ENCODE peak calls at places on chromosomes 12 and 14, in six cellular contexts. D is heart left ventricle, V is lower lobe of right lung, Z is thoracic aorta, N is mesendoderm, I is A549. U is an unnamed sample.
A peak's percentile ranks its signal among the peaks of the same experiment; 100 is the strongest.

GRCh38 chr12:1481919-1482318 is 112.5 kb downstream of the FBXL14 start:
- DNase-seq in D (no peak), V (no peak), Z (no peak), N (no peak), I (no peak), U (no peak)

GRCh38 chr14:31090872-31091764 is 64.9 kb upstream of the STRN3 start:
- DNase-seq in D (no peak), V (no peak), Z (peak; percentile 31), N (no peak), I (peak; percentile 9), U (no peak)

GRCh38 chr12:65122661-65123060 is 1.6 kb upstream of the WIF1 start:
- DNase-seq in D (no peak), V (no peak), Z (no peak), N (no peak), I (no peak), U (no peak)

GRCh38 chr14:78319826-78320635 is 149.9 kb downstream of the NRXN3 start:
- DNase-seq in D (no peak), V (no peak), Z (no peak), N (peak; percentile 68), I (no peak), U (no peak)

GRCh38 chr14:67541448-67542387 is 8.6 kb downstream of the PLEKHH1 start:
- DNase-seq in D (no peak), V (no peak), Z (no peak), N (peak; percentile 83), I (no peak), U (no peak)

GRCh38 chr14:67999693-68000384 is 180.3 kb downstream of the RAD51B start:
- DNase-seq in D (no peak), V (no peak), Z (no peak), N (no peak), I (peak; percentile 45), U (no peak)

GRCh38 chr14:92154283-92154942 is 32.6 kb downstream of the CPSF2 start:
- DNase-seq in D (no peak), V (no peak), Z (no peak), N (no peak), I (no peak), U (no peak)

GRCh38 chr14:101075801-101076413 is 172.4 kb upstream of the RTL1 start:
- DNase-seq in D (no peak), V (no peak), Z (no peak), N (no peak), I (no peak), U (peak; percentile 30)

GRCh38 chr12:4449862-4450222 is 4.2 kb upstream of the FGF6 start:
- DNase-seq in D (no peak), V (no peak), Z (no peak), N (no peak), I (no peak), U (no peak)

GRCh38 chr12:32811686-32812392 is 56.1 kb upstream of the YARS2 start:
- DNase-seq in D (no peak), V (no peak), Z (no peak), N (no peak), I (no peak), U (no peak)

GRCh38 chr12:5473076-5473475 is 41.2 kb downstream of the NTF3 start:
- DNase-seq in D (no peak), V (no peak), Z (no peak), N (no peak), I (no peak), U (no peak)

GRCh38 chr12:118981285-118982201 is at the start of gene SRRM4:
- DNase-seq in D (peak; percentile 6), V (peak; percentile 40), Z (no peak), N (peak; percentile 94), I (no peak), U (peak; percentile 60)

GRCh38 chr14:91116913-91117588 is 3.2 kb downstream of the DGLUCY start:
- DNase-seq in D (no peak), V (no peak), Z (no peak), N (peak; percentile 48), I (no peak), U (no peak)

GRCh38 chr14:58637040-58637390 is 747 bp upstream of the DACT1 start:
- DNase-seq in D (no peak), V (no peak), Z (peak; percentile 64), N (no peak), I (no peak), U (no peak)

GRCh38 chr12:754238-754816 is 1.9 kb downstream of the WNK1 start:
- DNase-seq in D (no peak), V (no peak), Z (no peak), N (no peak), I (no peak), U (no peak)

GRCh38 chr12:116126610-116127009 is 150.9 kb downstream of the MED13L start:
- DNase-seq in D (no peak), V (no peak), Z (no peak), N (no peak), I (no peak), U (no peak)

GRCh38 chr12:111368291-111368683 is 608 bp downstream of the PHETA1 start:
- DNase-seq in D (peak; percentile 26), V (no peak), Z (no peak), N (no peak), I (peak; percentile 33), U (peak; percentile 81)

GRCh38 chr12:105935981-105936380 is 202.8 kb downstream of the NUAK1 start:
- DNase-seq in D (no peak), V (no peak), Z (no peak), N (no peak), I (no peak), U (no peak)

GRCh38 chr14:55160989-55161388 is 30.4 kb downstream of the DLGAP5 start:
- DNase-seq in D (no peak), V (no peak), Z (no peak), N (no peak), I (peak; percentile 38), U (no peak)

DNA sequence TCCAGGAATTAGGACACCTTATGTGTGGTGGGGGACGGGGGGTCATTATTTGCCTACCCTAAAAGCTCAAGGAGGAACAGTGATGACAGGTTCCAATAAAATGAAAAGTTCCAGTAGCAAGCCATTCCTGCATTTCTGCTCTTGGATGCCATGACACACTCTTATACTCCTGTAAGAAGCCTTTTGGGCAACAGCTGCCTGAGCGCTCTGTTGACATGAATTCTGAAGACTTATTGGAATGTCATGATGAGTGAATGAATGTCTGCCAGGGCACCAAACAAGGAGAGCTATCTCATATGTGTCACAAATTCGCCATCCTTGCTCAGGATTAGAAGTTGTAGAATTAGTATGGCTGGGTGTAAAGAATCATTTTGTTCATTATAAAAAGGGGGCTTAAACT is 36.3 kb downstream of the PTGER2 start:
- DNase-seq in D (no peak), V (no peak), Z (no peak), N (no peak), I (no peak), U (no peak)
- H3K4me1 ChIP-seq in D (peaks cover 2% of the 10 kb centered on the region), V (peaks cover 18% of the 10 kb centered on the region), Z (peaks cover 9% of the 10 kb centered on the region), N (no peaks in the 10 kb centered on the region), I (peaks cover 68% of the 10 kb centered on the region), U (peaks cover 12% of the 10 kb centered on the region)

GRCh38 chr12:16611146-16611545 is 5.2 kb upstream of the LMO3 start:
- DNase-seq in D (no peak), V (no peak), Z (no peak), N (no peak), I (no peak), U (no peak)
- H3K4me1 ChIP-seq in D (no peaks in the 10 kb centered on the region), V (no peaks in the 10 kb centered on the region), Z (no peaks in the 10 kb centered on the region), N (peaks cover 6% of the 10 kb centered on the region), I (peaks cover 12% of the 10 kb centered on the region), U (peaks cover 4% of the 10 kb centered on the region)

GRCh38 chr12:123129651-123130050 is 21.2 kb downstream of the PITPNM2 start:
- DNase-seq in D (no peak), V (no peak), Z (no peak), N (no peak), I (no peak), U (no peak)

GRCh38 chr12:123122649-123123048 is 28.2 kb downstream of the PITPNM2 start:
- DNase-seq in D (no peak), V (no peak), Z (no peak), N (no peak), I (no peak), U (no peak)

GRCh38 chr12:123131291-123131831 is 19.5 kb downstream of the PITPNM2 start:
- DNase-seq in D (no peak), V (no peak), Z (no peak), N (peak; percentile 72), I (no peak), U (peak; percentile 45)

GRCh38 chr12:123121670-123122069 is 29.2 kb downstream of the PITPNM2 start:
- DNase-seq in D (no peak), V (no peak), Z (no peak), N (no peak), I (no peak), U (no peak)

GRCh38 chr12:123126294-123127144 is 24.4 kb downstream of the PITPNM2 start:
- DNase-seq in D (no peak), V (no peak), Z (no peak), N (peak; percentile 92), I (peak; percentile 94), U (peak; percentile 79)
- H3K4me1 ChIP-seq in D (peaks cover 17% of the 10 kb centered on the region), V (peaks cover 18% of the 10 kb centered on the region), Z (peaks cover 9% of the 10 kb centered on the region), N (no peaks in the 10 kb centered on the region), I (peaks cover 58% of the 10 kb centered on the region), U (peaks cover 4% of the 10 kb centered on the region)

DNA sequence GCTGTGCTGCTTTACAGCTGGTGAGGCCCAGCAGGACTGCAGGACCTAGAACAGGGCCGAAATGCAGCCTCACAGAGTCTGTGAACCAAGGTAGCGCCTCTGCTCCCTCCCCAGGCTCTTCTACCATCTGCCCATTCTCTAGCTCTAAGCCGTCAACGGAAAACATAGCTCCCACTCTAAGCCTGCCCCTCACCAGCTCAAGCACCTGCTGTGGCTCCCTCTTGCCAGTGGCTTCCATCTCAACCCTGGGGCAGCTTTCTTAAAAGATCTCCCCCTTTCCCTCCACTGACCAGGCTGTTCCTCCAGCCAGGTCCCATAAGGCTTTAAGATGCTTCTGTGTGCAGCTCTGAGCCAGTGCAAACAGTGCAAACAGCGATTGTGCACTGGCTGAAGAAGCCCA is 61.3 kb downstream of the RFLNA start:
- DNase-seq in D (no peak), V (no peak), Z (no peak), N (no peak), I (no peak), U (no peak)
- H3K4me1 ChIP-seq in D (peaks cover 29% of the 10 kb centered on the region), V (peaks cover 31% of the 10 kb centered on the region), Z (peaks cover 15% of the 10 kb centered on the region), N (no peaks in the 10 kb centered on the region), I (peaks cover 16% of the 10 kb centered on the region), U (peaks cover 34% of the 10 kb centered on the region)

GRCh38 chr14:89575386-89576061 is 158.5 kb upstream of the FOXN3 start:
- DNase-seq in D (no peak), V (no peak), Z (no peak), N (no peak), I (no peak), U (no peak)
- H3K4me1 ChIP-seq in D (peaks cover 24% of the 10 kb centered on the region), V (peaks cover 35% of the 10 kb centered on the region), Z (peaks cover 28% of the 10 kb centered on the region), N (peaks cover 27% of the 10 kb centered on the region), I (no peaks in the 10 kb centered on the region), U (no peaks in the 10 kb centered on the region)

GRCh38 chr12:70059373-70059772 is 183.9 kb upstream of the CNOT2 start:
- DNase-seq in D (no peak), V (no peak), Z (no peak), N (no peak), I (no peak), U (no peak)

GRCh38 chr12:70060634-70061033 is 182.6 kb upstream of the CNOT2 start:
- DNase-seq in D (no peak), V (no peak), Z (no peak), N (no peak), I (no peak), U (no peak)
- H3K4me1 ChIP-seq in D (no peaks in the 10 kb centered on the region), V (no peaks in the 10 kb centered on the region), Z (no peaks in the 10 kb centered on the region), N (no peaks in the 10 kb centered on the region), I (no peaks in the 10 kb centered on the region), U (no peaks in the 10 kb centered on the region)

GRCh38 chr12:13162904-13163303 is 33.6 kb upstream of the EMP1 start:
- DNase-seq in D (no peak), V (no peak), Z (no peak), N (no peak), I (no peak), U (no peak)
- H3K4me1 ChIP-seq in D (peaks cover 5% of the 10 kb centered on the region), V (peaks cover 13% of the 10 kb centered on the region), Z (peaks cover 10% of the 10 kb centered on the region), N (no peaks in the 10 kb centered on the region), I (peaks cover 9% of the 10 kb centered on the region), U (peaks cover 7% of the 10 kb centered on the region)

U was measured in kidney.